ENCODE peak calls at places on chromosomes 13 and 19, in five cellular contexts. U is kidney, W is GM23338, X is heart right ventricle, O is pancreas. E is an unnamed sample.

GRCh38 chr13:46622013-46622917 is 69.3 kb downstream of the LRCH1 start:
- DNase-seq in U (no peak), W (no peak), X (no peak), O (no peak), E (peak; percentile 68)

GRCh38 chr13:77329133-77330008 is 2.5 kb upstream of the MYCBP2 start:
- DNase-seq in U (peak; percentile 94), W (peak; percentile 93), X (peak; percentile 86), O (peak; percentile 83), E (peak; percentile 94)

GRCh38 chr19:45553464-45553863 is 31.1 kb downstream of the OPA3 start:
- DNase-seq in U (no peak), W (peak; percentile 92), X (no peak), O (peak; percentile 43), E (peak; percentile 26)

GRCh38 chr19:6292006-6292405 is 12.2 kb upstream of the MLLT1 start:
- DNase-seq in U (peak; percentile 6), W (no peak), X (no peak), O (no peak), E (no peak)

GRCh38 chr13:50915562-50915961 is 6.0 kb downstream of the RNASEH2B start:
- DNase-seq in U (no peak), W (peak; percentile 50), X (no peak), O (no peak), E (no peak)

GRCh38 chr13:48576448-48576993 is 43.6 kb upstream of the RCBTB2 start:
- DNase-seq in U (no peak), W (no peak), X (no peak), O (no peak), E (no peak)

GRCh38 chr13:104357174-104357573 is 1291.0 kb upstream of the SLC10A2 start:
- DNase-seq in U (no peak), W (peak; percentile 23), X (no peak), O (no peak), E (no peak)

GRCh38 chr19:982567-983170 is 1.5 kb upstream of the WDR18 start:
- DNase-seq in U (peak; percentile 87), W (peak; percentile 83), X (peak; percentile 54), O (peak; percentile 63), E (peak; percentile 100)

GRCh38 chr13:113320226-113320875 is 23.3 kb downstream of the LAMP1 start:
- DNase-seq in U (no peak), W (no peak), X (no peak), O (no peak), E (peak; percentile 85)

GRCh38 chr19:38656171-38656981 is 8.9 kb downstream of the ACTN4 start:
- DNase-seq in U (no peak), W (no peak), X (no peak), O (no peak), E (peak; percentile 8)

GRCh38 chr13:66353664-66354063 is 876.5 kb downstream of the PCDH9 start:
- DNase-seq in U (no peak), W (no peak), X (no peak), O (peak; percentile 16), E (no peak)

GRCh38 chr13:53012707-53013106 is 15.9 kb upstream of the OLFM4 start:
- DNase-seq in U (no peak), W (no peak), X (no peak), O (no peak), E (no peak)

GRCh38 chr19:1295169-1296012 is 9.7 kb downstream of the EFNA2 start:
- DNase-seq in U (peak; percentile 76), W (peak; percentile 65), X (no peak), O (no peak), E (peak; percentile 98)

GRCh38 chr13:34035676-34036325 is 217.9 kb downstream of the RFC3 start:
- DNase-seq in U (no peak), W (no peak), X (no peak), O (no peak), E (no peak)

GRCh38 chr19:44747739-44748425 is 626 bp upstream of the BCL3 start:
- DNase-seq in U (peak; percentile 93), W (peak; percentile 71), X (peak; percentile 69), O (peak; percentile 72), E (peak; percentile 91)

GRCh38 chr19:40889366-40889765 is 7.3 kb upstream of the CYP2A7 start:
- DNase-seq in U (no peak), W (no peak), X (no peak), O (no peak), E (no peak)

GRCh38 chr19:33186835-33187540 is 7.1 kb upstream of the LRP3 start:
- DNase-seq in U (peak; percentile 83), W (no peak), X (no peak), O (no peak), E (no peak)

GRCh38 chr13:113801289-113801961 is 42.4 kb downstream of the TMEM255B start:
- DNase-seq in U (peak; percentile 69), W (no peak), X (no peak), O (no peak), E (peak; percentile 76)

GRCh38 chr13:108383676-108384075 is 114.2 kb downstream of the TNFSF13B start:
- DNase-seq in U (no peak), W (no peak), X (no peak), O (no peak), E (no peak)

GRCh38 chr13:45325806-45326205 is 15.2 kb downstream of the TPT1 start:
- DNase-seq in U (no peak), W (no peak), X (peak; percentile 84), O (peak; percentile 81), E (peak; percentile 86)

GRCh38 chr13:52356327-52356726 is 49.6 kb downstream of the THSD1 start:
- DNase-seq in U (no peak), W (no peak), X (no peak), O (no peak), E (peak; percentile 80)

GRCh38 chr19:53365899-53366493 is 491 bp downstream of the ZNF525 start:
- DNase-seq in U (no peak), W (peak; percentile 68), X (no peak), O (no peak), E (peak; percentile 83)

GRCh38 chr13:69324109-69324886 is 783.3 kb upstream of the ATXN8OS start:
- DNase-seq in U (no peak), W (peak; percentile 32), X (no peak), O (no peak), E (no peak)

GRCh38 chr19:1000095-1000494 is at the start of gene GRIN3B:
- DNase-seq in U (peak; percentile 86), W (peak; percentile 90), X (peak; percentile 51), O (peak; percentile 48), E (peak; percentile 98)

GRCh38 chr19:8387688-8388611 is 2.2 kb upstream of the RAB11B start:
- DNase-seq in U (no peak), W (no peak), X (no peak), O (peak; percentile 49), E (no peak)

GRCh38 chr19:41872384-41872774 is 4.7 kb upstream of the CD79A start:
- DNase-seq in U (peak; percentile 38), W (no peak), X (no peak), O (no peak), E (no peak)

GRCh38 chr13:80010846-80011245 is 330.1 kb downstream of the SPRY2 start:
- DNase-seq in U (no peak), W (no peak), X (no peak), O (no peak), E (no peak)

GRCh38 chr13:85529216-85529590 is 270.0 kb downstream of the SLITRK6 start:
- DNase-seq in U (no peak), W (no peak), X (no peak), O (no peak), E (no peak)

GRCh38 chr19:18290250-18291018 is 9.0 kb upstream of the JUND start:
- DNase-seq in U (peak; percentile 77), W (no peak), X (no peak), O (no peak), E (peak; percentile 86)

GRCh38 chr13:37429976-37430375 is 168.6 kb downstream of the POSTN start:
- DNase-seq in U (no peak), W (no peak), X (no peak), O (no peak), E (no peak)

GRCh38 chr19:46970815-46971214 is 48.8 kb upstream of the NPAS1 start:
- DNase-seq in U (peak; percentile 23), W (no peak), X (peak; percentile 79), O (no peak), E (peak; percentile 88)
- H3K27ac ChIP-seq in U (no peak overlapping the region), W (peak overlapping the region; percentile 69), X (peak overlapping the region; percentile 85), O (no peak overlapping the region), E (peak overlapping the region; percentile 98)

DNA sequence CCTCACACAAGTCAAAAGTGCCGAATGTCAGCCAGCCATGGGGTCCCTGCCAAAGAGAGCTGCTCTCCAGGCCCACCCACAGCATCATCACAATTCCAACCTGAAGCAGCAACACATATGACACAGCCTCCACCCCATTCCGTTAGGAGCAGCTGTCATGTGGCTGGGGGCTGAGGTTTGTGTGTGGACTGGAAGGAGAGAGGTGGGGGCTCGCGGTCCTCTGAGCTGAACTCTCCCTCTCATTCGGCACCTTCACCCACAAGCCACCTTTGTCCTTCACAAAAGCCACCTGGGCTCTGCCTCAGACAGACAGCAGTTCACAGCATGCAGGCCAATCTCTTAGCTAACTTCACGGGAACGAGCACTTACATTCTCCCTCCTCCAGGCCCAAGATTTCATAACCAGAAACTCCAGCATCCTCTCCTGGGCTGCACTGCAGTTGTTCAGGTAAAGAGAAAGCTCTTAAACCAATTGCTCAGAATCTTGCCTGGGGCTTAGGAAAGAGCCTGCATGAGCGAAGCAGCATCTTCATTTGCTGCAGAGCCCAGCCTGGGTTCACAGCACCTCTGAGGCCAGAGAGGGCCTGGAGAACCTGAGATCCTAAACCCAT is 7.2 kb downstream of the RAB20 start:
- DNase-seq in U (peak; percentile 35), W (no peak), X (no peak), O (no peak), E (no peak)
- H3K27ac ChIP-seq in U (no peak overlapping the region), W (no peak overlapping the region), X (no peak overlapping the region), O (peak overlapping the region; percentile 82), E (no peak overlapping the region)

DNA sequence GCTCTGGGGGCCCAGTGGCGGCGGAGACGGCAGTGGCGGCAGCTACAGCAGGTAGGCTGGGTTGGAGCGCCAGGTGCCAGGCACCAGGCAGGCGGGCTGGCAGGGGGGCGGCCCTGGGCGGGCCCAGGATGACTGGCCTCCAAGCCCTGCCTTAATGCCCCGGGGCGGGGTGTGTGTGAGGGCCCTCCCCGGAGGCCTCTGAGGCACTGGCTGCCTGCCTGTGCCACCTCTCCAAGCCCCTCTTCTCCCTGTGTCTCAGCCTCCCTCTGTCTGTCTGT is at the start of gene KLK11:
- DNase-seq in U (no peak), W (no peak), X (no peak), O (peak; percentile 51), E (peak; percentile 74)
- H3K27ac ChIP-seq in U (no peak within 1 kb of the TSS), W (no peak within 1 kb of the TSS), X (peak within 1 kb of the TSS; percentile 42), O (peak within 1 kb of the TSS; percentile 68), E (no peak within 1 kb of the TSS)

GRCh38 chr19:23762884-23763711 is 4.4 kb upstream of the ZNF681 start:
- DNase-seq in U (peak; percentile 94), W (peak; percentile 98), X (peak; percentile 82), O (peak; percentile 84), E (peak; percentile 89)
- H3K27ac ChIP-seq in U (peak overlapping the region; percentile 75), W (peak overlapping the region; percentile 90), X (peak overlapping the region; percentile 42), O (peak overlapping the region; percentile 80), E (no peak overlapping the region)